ENCODE peak calls at places on chromosomes 6 and 20, in six cellular contexts. X is astrocyte; G is SJSA1; L is ovary; P is IMR-90; U is CD8-positive, alpha-beta memory T cell. A is an unnamed sample.

GRCh38 chr20:36726168-36726567 is 19.7 kb downstream of the NDRG3 start:
- DNase-seq in G (no peak), U (no peak), L (no peak), X (peak; percentile 16), P (peak; percentile 34), A (no peak)

GRCh38 chr20:33563788-33564187 is 73.9 kb downstream of the CBFA2T2 start:
- DNase-seq in L (no peak), X (no peak), G (no peak), P (no peak), U (no peak), A (no peak)

GRCh38 chr6:111175135-111175534 is 87.8 kb downstream of the SLC16A10 start:
- DNase-seq in X (no peak), P (no peak), L (no peak), G (no peak), U (no peak), A (no peak)

GRCh38 chr6:124888581-124889371 is 73.5 kb upstream of the RNF217 start:
- DNase-seq in U (no peak), G (no peak), L (no peak), P (peak; percentile 3), X (no peak), A (no peak)

GRCh38 chr20:48102821-48103635 is 317.7 kb upstream of the SULF2 start:
- DNase-seq in P (no peak), U (no peak), L (peak; percentile 40), G (no peak), X (peak; percentile 79), A (peak; percentile 21)

GRCh38 chr6:7504041-7504440 is 37.4 kb upstream of the DSP start:
- DNase-seq in G (no peak), U (no peak), X (no peak), L (no peak), P (no peak), A (no peak)

GRCh38 chr20:2771631-2772080 is 28.8 kb downstream of the CPXM1 start:
- DNase-seq in P (peak; percentile 18), U (peak; percentile 7), G (no peak), L (no peak), X (no peak), A (no peak)

GRCh38 chr6:69883551-69883950 is 17.2 kb downstream of the COL19A1 start:
- DNase-seq in X (no peak), G (no peak), P (peak; percentile 7), L (no peak), U (no peak), A (no peak)

GRCh38 chr20:37649017-37649416 is 44.8 kb upstream of the CTNNBL1 start:
- DNase-seq in U (no peak), G (no peak), L (no peak), P (no peak), X (no peak), A (no peak)

GRCh38 chr6:79468116-79468515 is 69.1 kb downstream of the LCA5 start:
- DNase-seq in X (peak; percentile 60), G (no peak), U (no peak), L (no peak), P (peak; percentile 34), A (no peak)

GRCh38 chr6:44100088-44100550 is 27.1 kb downstream of the MRPL14 start:
- DNase-seq in U (no peak), L (no peak), G (no peak), X (no peak), P (peak; percentile 37), A (peak; percentile 60)

GRCh38 chr6:12586696-12587095 is 129.9 kb upstream of the PHACTR1 start:
- DNase-seq in G (no peak), P (no peak), U (no peak), L (no peak), X (no peak), A (peak; percentile 44)

GRCh38 chr6:128505603-128506002 is 14.8 kb downstream of the PTPRK start:
- DNase-seq in U (no peak), P (no peak), G (no peak), X (no peak), L (no peak), A (no peak)

GRCh38 chr20:44394520-44395182 is 39.2 kb downstream of the HNF4A start:
- DNase-seq in L (peak; percentile 81), G (no peak), U (no peak), P (no peak), X (no peak), A (peak; percentile 97)

GRCh38 chr6:133376743-133377142 is 135.6 kb downstream of the EYA4 start:
- DNase-seq in U (no peak), L (no peak), G (no peak), X (no peak), P (no peak), A (no peak)

GRCh38 chr20:25584905-25585704 is at the start of gene NINL:
- DNase-seq in G (peak; percentile 73), P (peak; percentile 48), X (peak; percentile 33), L (peak; percentile 74), U (peak; percentile 48), A (peak; percentile 64)

GRCh38 chr20:24469116-24470030 is at the start of gene SYNDIG1:
- DNase-seq in L (no peak), P (no peak), X (no peak), G (no peak), U (no peak), A (no peak)

GRCh38 chr20:21209668-21210067 is 83.8 kb downstream of the KIZ start:
- DNase-seq in U (no peak), G (no peak), P (no peak), L (no peak), X (no peak), A (no peak)

GRCh38 chr20:21213691-21214090 is 87.8 kb downstream of the KIZ start:
- DNase-seq in U (no peak), P (no peak), L (no peak), X (no peak), G (no peak), A (no peak)

GRCh38 chr20:21208999-21209398 is 83.1 kb downstream of the KIZ start:
- DNase-seq in U (no peak), X (no peak), L (no peak), G (no peak), P (no peak), A (no peak)

GRCh38 chr20:21214431-21214830 is 88.5 kb downstream of the KIZ start:
- DNase-seq in L (no peak), X (peak; percentile 10), G (no peak), U (no peak), P (peak; percentile 9), A (no peak)
- H3K4me1 ChIP-seq in L (no peaks in the 10 kb centered on the region), X (no peaks in the 10 kb centered on the region), G (no peaks in the 10 kb centered on the region), U (no peaks in the 10 kb centered on the region), P (no peaks in the 10 kb centered on the region), A (no peaks in the 10 kb centered on the region)

DNA sequence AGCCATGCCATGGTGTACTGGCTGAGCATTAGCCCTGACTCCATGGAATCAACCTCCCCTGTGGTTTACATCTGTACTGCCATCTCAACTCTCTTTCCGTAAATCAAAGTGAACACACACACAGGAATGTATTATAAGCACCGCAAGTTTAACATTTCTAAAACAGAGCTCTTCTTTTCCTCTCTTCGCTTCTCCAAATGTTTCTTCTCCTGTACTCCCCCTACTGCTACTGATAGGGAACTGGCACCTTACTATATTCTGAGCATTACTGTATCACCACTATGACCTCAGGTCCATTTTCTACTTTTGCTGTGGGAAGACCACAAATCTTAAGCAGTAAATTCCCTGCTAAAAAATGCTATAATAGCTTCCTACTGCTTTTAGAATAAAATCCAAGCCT is 101.2 kb downstream of the NUS1 start:
- DNase-seq in X (peak; percentile 10), P (peak; percentile 1), L (no peak), G (no peak), U (no peak), A (no peak)
- H3K27me3 ChIP-seq in X (no peaks in the 10 kb centered on the region), P (no peaks in the 10 kb centered on the region), L (no peaks in the 10 kb centered on the region), G (no peaks in the 10 kb centered on the region), U (peaks cover 5% of the 10 kb centered on the region), A (no peaks in the 10 kb centered on the region)

DNA sequence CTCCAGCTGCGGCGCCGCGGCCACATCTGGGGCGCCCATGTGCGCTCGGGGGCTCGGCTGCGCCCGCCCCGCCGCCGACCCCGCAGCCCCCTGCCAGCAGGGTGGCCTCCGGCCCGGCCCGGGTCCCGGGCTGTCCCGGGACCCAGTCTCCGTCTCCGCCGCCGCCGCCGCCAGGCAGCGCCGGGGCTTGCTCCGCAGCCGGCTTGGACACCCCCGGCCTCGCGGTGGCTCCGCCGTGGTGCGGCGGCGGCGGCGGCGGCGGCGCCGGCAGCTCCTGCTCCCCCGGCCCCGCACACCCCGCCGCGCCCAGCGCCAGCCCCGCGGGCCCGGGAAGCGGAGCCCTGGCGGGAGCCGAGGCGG is 219 bp downstream of the ISM1 start:
- DNase-seq in G (no peak), L (no peak), X (no peak), U (no peak), P (no peak), A (no peak)
- H3K4me3 ChIP-seq in G (peak overlapping the region; percentile 35), L (peak overlapping the region; percentile 31), X (peak overlapping the region; percentile 42), U (no peak overlapping the region), P (peak overlapping the region; percentile 34), A (peak overlapping the region; percentile 54)

DNA sequence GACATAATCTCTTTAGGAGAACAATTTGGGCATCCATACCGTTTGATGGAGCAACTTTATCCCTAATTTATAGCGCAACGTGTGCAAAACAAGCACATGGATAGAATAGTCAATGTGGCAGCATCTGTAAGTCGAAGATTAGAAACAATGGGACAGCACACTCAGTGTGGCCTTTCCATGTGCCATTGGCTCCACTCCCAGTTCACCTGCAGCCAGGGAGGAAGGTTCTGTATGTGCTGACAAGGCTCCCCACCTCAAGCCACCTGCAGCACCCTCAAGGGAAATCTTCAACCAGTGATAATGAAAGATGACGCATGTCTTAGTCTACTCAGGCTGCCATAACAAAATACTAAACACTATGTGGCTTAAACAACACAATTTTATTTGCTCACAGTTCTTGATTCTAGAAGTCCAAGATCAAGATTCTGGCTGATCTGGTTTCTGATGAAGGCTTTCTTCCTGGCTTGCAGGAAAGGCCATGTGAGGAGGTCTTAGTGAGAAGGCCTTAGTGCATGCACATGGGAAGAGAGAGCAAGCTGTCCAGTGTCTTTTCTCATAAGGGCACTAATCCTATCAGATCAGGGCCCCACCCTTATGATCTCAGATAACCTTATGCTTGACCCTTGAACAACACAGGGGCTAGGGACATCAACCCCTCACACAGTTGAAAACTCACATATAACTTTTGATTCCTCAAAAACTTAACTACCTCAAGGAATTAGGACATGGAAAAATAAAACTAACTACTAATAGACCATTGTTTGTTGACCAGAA is 34.9 kb upstream of the SHLD1 start:
- DNase-seq in L (no peak), X (no peak), P (no peak), U (no peak), G (no peak), A (no peak)
- H3K4me1 ChIP-seq in L (no peaks in the 10 kb centered on the region), X (peaks cover 3% of the 10 kb centered on the region), P (peaks cover 6% of the 10 kb centered on the region), U (peaks cover 30% of the 10 kb centered on the region), G (no peaks in the 10 kb centered on the region), A (peaks cover 3% of the 10 kb centered on the region)

GRCh38 chr20:63297371-63297781 is 4.4 kb downstream of the COL20A1 start:
- DNase-seq in X (no peak), U (no peak), P (no peak), G (no peak), L (no peak), A (no peak)

GRCh38 chr20:63301671-63302070 is 8.7 kb downstream of the COL20A1 start:
- DNase-seq in X (no peak), P (no peak), G (no peak), U (no peak), L (no peak), A (no peak)

GRCh38 chr20:63297796-63298572 is 5.0 kb downstream of the COL20A1 start:
- DNase-seq in L (no peak), X (no peak), G (no peak), P (no peak), U (no peak), A (no peak)

GRCh38 chr20:63296411-63297299 is 3.7 kb downstream of the COL20A1 start:
- DNase-seq in L (no peak), P (no peak), G (no peak), X (no peak), U (no peak), A (no peak)

GRCh38 chr20:63298731-63299312 is 5.8 kb downstream of the COL20A1 start:
- DNase-seq in U (no peak), L (no peak), P (no peak), G (no peak), X (no peak), A (no peak)
- H3K27me3 ChIP-seq in U (no peaks in the 10 kb centered on the region), L (peaks cover 4% of the 10 kb centered on the region), P (peaks cover 42% of the 10 kb centered on the region), G (peaks cover 49% of the 10 kb centered on the region), X (peaks cover 29% of the 10 kb centered on the region), A (no peaks in the 10 kb centered on the region)

A was measured in Caco-2.